ENCODE peak calls at places on chromosomes 11 and 22, in five cellular contexts. M is A549, R is endothelial cell of umbilical vein, A is HepG2, D is GM12878. J is an unnamed sample.

GRCh38 chr11:95245038-95245437 is 14.0 kb upstream of the SESN3 start:
- DNase-seq in M (no peak), R (no peak), A (no peak), D (no peak), J (no peak)

GRCh38 chr11:6799402-6799801 is at the start of gene OR6A2:
- DNase-seq in M (no peak), R (no peak), A (no peak), D (no peak), J (no peak)

GRCh38 chr11:68106165-68106940 is 14.8 kb downstream of the CHKA start:
- DNase-seq in M (no peak), R (peak), A (peak), D (no peak), J (no peak)

GRCh38 chr11:100546714-100547113 is 140.4 kb upstream of the ARHGAP42 start:
- DNase-seq in M (no peak), R (peak), A (no peak), D (no peak), J (no peak)

GRCh38 chr11:109783842-109784241 is 309.4 kb upstream of the ZC3H12C start:
- DNase-seq in M (no peak), R (no peak), A (no peak), D (peak), J (no peak)

GRCh38 chr22:48423481-48423901 is 1404.2 kb downstream of the BRD1 start:
- DNase-seq in M (no peak), R (no peak), A (no peak), D (no peak), J (no peak)

GRCh38 chr22:42399315-42400271 is 32.6 kb downstream of the NFAM1 start:
- DNase-seq in M (no peak), R (no peak), A (no peak), D (no peak), J (peak)

GRCh38 chr22:45023431-45023830 is 13.6 kb upstream of the PHF21B start:
- DNase-seq in M (no peak), R (no peak), A (no peak), D (no peak), J (no peak)

GRCh38 chr11:82680252-82680651 is 53.4 kb downstream of the FAM181B start:
- DNase-seq in M (no peak), R (no peak), A (no peak), D (no peak), J (peak)

GRCh38 chr22:45170001-45170466 is 6.3 kb downstream of the NUP50 start:
- DNase-seq in M (no peak), R (no peak), A (no peak), D (no peak), J (peak)

DNA sequence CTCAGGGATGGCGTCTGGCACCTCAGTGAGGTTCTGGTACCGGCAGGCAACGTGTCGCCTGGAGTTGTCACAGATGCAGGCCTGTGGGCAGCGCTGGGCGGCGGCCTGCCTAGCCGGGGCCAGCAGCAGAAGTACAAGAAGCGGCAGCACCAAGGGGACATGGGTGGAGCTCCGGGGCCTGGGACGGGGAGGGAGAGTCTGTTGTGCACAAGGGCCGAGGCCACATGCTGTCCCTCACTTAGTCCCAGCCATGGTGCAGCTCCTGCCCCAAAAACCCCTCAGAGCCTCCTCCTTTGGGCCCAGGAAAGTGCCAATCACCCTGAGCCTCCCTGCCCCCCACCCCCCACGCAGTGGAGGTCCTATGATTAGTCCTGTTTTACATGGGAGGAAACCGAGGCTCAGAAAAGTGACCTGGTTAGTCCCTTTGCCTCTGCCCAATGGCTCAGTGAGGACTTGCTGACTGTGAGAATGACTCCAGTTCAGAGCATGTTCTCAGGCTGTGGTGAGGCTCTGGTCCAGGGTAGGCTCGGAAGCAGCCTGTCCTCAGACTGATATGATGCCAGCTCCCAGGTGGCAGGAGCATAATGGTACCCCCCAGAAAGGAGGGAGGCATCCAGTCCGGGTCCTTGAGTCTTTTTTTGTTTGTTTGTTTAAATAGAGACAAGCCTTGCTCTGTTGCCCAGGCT is 1.1 kb downstream of the CHADL start:
- DNase-seq in M (no peak), R (no peak), A (no peak), D (no peak), J (no peak)
- TF ChIP-seq MYC in M (no peak), R (no peak), A (no peak), D (no peak), J (no peak)

GRCh38 chr11:65643971-65644370 is 6.1 kb downstream of the SIPA1 start:
- DNase-seq in M (no peak), R (no peak), A (no peak), D (no peak), J (no peak)

GRCh38 chr11:65642014-65642671 is 4.2 kb downstream of the SIPA1 start:
- DNase-seq in M (no peak), R (no peak), A (no peak), D (no peak), J (no peak)

GRCh38 chr11:65640483-65641207 is 2.7 kb downstream of the SIPA1 start:
- DNase-seq in M (no peak), R (no peak), A (no peak), D (no peak), J (peak)

GRCh38 chr11:65639623-65640482 is 2.0 kb downstream of the SIPA1 start:
- DNase-seq in M (no peak), R (peak), A (no peak), D (peak), J (peak)

GRCh38 chr11:65641233-65642013 is 3.5 kb downstream of the SIPA1 start:
- DNase-seq in M (no peak), R (no peak), A (no peak), D (no peak), J (no peak)
- H3K4me3 ChIP-seq in M (no peak), R (no peak), A (no peak), D (peak), J (no peak)

DNA sequence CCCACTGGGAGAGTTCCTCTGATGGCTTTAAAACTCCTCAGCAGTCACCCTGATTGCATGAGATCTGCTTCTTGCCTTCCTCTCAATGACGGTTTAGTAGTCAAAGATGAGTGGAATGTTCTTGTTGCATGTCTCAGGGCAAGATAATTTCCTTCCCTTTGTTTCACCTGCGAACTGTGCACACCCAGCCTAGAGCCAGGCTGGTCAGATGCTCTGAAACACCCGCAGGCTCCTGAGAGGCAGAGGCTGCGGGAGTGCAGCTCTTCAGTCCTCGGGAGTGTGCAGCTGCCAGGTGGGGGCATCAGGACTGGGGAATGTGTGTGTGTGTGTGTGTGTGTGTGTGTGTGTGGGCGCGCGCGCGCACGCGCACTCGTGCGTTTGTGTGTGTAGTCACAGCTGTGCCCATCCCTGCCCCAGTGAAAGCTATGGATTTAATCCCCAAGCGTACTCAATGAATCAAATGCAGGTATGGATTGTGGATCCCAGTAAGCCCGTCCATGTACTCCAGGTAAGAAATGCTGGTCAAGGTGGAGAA is 136.2 kb upstream of the NTM start:
- DNase-seq in M (no peak), R (no peak), A (no peak), D (no peak), J (no peak)
- TF ChIP-seq MYC in M (no peak), R (no peak), A (no peak), D (no peak), J (no peak)

DNA sequence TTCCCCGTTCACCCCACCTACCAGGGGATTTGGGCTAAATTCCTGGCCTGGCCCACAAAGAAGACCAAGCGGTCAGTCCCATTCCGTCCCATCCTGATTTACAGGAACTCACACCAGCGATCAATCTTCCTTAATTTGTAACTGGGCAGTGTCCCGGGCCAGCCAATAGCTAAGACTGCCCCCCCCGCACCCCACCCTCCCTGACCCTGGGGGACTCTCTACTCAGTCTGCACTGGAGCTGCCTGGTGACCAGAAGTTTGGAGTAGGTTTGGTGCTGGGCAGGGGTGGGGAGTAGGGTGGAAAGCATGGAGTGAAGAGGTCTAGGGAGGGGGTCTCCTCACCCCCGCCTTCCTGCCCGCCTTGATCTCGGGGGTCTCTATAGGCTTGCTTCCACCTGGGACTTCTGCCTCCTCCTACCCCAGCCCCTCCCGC is at the start of gene SERPING1:
- DNase-seq in M (no peak), R (no peak), A (no peak), D (no peak), J (no peak)
- H3K4me3 ChIP-seq in M (peak), R (no peak), A (peak), D (no peak), J (no peak)

GRCh38 chr22:43861529-43861928 is 784 bp downstream of the SULT4A1 start:
- DNase-seq in M (no peak), R (no peak), A (no peak), D (no peak), J (no peak)
- TF ChIP-seq MYC in M (no peak), R (no peak), A (no peak), D (no peak), J (no peak)

GRCh38 chr11:113314065-113314388 is 356 bp upstream of the TTC12 start:
- DNase-seq in M (no peak), R (no peak), A (no peak), D (no peak), J (no peak)

GRCh38 chr11:113316251-113316650 is 1.9 kb downstream of the TTC12 start:
- DNase-seq in M (no peak), R (no peak), A (no peak), D (no peak), J (no peak)

GRCh38 chr11:113314389-113315301 is at the start of gene TTC12:
- DNase-seq in M (peak), R (peak), A (peak), D (peak), J (peak)

GRCh38 chr11:113311536-113311935 is 2.8 kb upstream of the TTC12 start:
- DNase-seq in M (no peak), R (no peak), A (no peak), D (no peak), J (no peak)

DNA sequence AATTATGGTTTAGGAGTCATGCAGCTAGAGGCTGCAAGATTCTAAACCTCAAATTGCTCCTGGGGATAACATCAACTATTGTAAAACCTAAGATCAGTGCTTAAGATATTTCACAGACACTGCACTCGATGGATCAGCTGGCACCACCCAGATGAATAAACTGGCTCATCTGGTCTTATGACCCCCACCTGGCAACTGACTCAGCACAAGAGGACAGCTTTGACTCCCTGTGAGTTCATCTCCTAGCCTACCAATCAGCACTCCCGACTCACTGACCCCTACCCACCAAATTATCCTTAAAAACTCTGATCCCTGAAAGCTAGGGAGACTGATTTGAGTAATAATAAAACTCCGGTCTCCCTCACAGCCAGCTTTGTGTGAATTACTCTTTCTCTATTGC is 782 bp upstream of the TTC12 start:
- DNase-seq in M (no peak), R (no peak), A (no peak), D (no peak), J (no peak)
- H3K4me3 ChIP-seq in M (no peak), R (no peak), A (no peak), D (peak), J (no peak)

DNA sequence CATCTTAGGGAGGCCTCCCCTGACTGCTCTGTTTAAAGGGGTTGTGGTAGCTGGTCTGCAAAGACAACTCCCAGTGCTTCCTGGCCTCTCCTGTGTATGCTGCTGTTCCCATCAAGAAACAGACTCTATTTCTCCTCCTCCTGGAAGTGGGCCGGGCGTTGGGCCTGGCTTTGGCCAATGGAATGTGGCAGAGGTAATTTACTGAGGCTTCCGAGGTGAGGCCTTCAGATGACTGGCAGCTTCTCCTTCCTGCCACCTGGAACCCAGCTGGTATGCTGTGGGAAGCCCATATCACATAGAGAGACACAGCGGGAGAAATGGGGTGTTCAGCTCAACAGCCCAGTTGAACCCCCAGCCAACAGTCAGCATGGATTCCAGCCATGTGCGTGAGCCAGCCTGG is 25.1 kb upstream of the EIF3D start:
- DNase-seq in M (no peak), R (no peak), A (no peak), D (no peak), J (no peak)
- TF ChIP-seq MYC in M (no peak), R (no peak), A (no peak), D (no peak), J (no peak)

DNA sequence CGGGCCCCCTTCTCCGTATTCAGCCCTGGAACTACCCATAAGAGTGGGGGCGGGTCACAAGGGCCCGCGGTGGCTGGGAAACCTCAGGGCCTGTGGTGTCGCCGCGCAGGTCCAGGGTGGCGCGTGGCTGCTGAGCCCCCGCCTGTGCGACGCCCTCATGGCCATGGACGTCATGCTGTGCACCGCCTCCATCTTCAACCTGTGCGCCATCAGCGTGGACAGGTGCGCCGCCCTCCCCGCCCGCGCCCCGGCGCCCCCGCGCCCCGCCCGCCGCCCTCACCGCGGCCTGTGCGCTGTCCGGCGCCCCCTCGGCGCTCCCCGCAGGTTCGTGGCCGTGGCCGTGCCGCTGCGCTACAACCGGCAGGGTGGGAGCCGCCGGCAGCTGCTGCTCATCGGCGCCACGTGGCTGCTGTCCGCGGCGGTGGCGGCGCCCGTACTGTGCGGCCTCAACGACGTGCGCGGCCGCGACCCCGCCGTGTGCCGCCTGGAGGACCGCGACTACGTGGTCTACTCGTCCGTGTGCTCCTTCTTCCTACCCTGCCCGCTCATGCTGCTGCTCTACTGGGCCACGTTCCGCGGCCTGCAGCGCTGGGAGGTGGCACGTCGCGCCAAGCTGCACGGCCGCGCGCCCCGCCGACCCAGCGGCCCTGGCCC is 2.4 kb downstream of the DRD4 start:
- DNase-seq in M (no peak), R (no peak), A (no peak), D (no peak), J (no peak)
- H3K4me3 ChIP-seq in M (no peak), R (no peak), A (no peak), D (no peak), J (no peak)

J was measured in NB4.